ENCODE peak calls at places on chromosomes 7 and 10, in five cellular contexts. One of them, this sample, is unnamed.

GRCh38 chr7:376306-376969 is 86.5 kb downstream of the FOXL3 start:
- DNase-seq in activated CD8-positive, alpha-beta memory T cell treated with anti-CD3 and anti-CD28 coated beads, Interleukin-2, amount 50 U/mL, for 4 hours: peak
- DNase-seq in activated gamma-delta T cell treated with Interleukin-2 at 50 U/mL for 16 hours: no peak
- DNase-seq in ureter: no peak
- DNase-seq in NCI-H460: no peak
- DNase-seq in this sample: no peak

GRCh38 chr10:3438608-3439007 is 266.0 kb upstream of the PITRM1 start:
- DNase-seq in activated CD8-positive, alpha-beta memory T cell treated with anti-CD3 and anti-CD28 coated beads, Interleukin-2, amount 50 U/mL, for 4 hours: no peak
- DNase-seq in activated gamma-delta T cell treated with Interleukin-2 at 50 U/mL for 16 hours: no peak
- DNase-seq in ureter: no peak
- DNase-seq in NCI-H460: no peak
- DNase-seq in this sample: no peak

GRCh38 chr10:73094986-73095478 is 1.6 kb downstream of the P4HA1 start:
- DNase-seq in activated CD8-positive, alpha-beta memory T cell treated with anti-CD3 and anti-CD28 coated beads, Interleukin-2, amount 50 U/mL, for 4 hours: no peak
- DNase-seq in activated gamma-delta T cell treated with Interleukin-2 at 50 U/mL for 16 hours: no peak
- DNase-seq in ureter: no peak
- DNase-seq in NCI-H460: no peak
- DNase-seq in this sample: no peak

GRCh38 chr7:20442951-20443350 is 112.3 kb downstream of the ITGB8 start:
- DNase-seq in activated CD8-positive, alpha-beta memory T cell treated with anti-CD3 and anti-CD28 coated beads, Interleukin-2, amount 50 U/mL, for 4 hours: no peak
- DNase-seq in activated gamma-delta T cell treated with Interleukin-2 at 50 U/mL for 16 hours: no peak
- DNase-seq in ureter: peak
- DNase-seq in NCI-H460: no peak
- DNase-seq in this sample: no peak

GRCh38 chr7:41933427-41933826 is 230.5 kb upstream of the INHBA start:
- DNase-seq in activated CD8-positive, alpha-beta memory T cell treated with anti-CD3 and anti-CD28 coated beads, Interleukin-2, amount 50 U/mL, for 4 hours: no peak
- DNase-seq in activated gamma-delta T cell treated with Interleukin-2 at 50 U/mL for 16 hours: no peak
- DNase-seq in ureter: no peak
- DNase-seq in NCI-H460: no peak
- DNase-seq in this sample: no peak

GRCh38 chr10:124032982-124033886 is 60.2 kb downstream of the CHST15 start:
- DNase-seq in activated CD8-positive, alpha-beta memory T cell treated with anti-CD3 and anti-CD28 coated beads, Interleukin-2, amount 50 U/mL, for 4 hours: no peak
- DNase-seq in activated gamma-delta T cell treated with Interleukin-2 at 50 U/mL for 16 hours: no peak
- DNase-seq in ureter: no peak
- DNase-seq in NCI-H460: no peak
- DNase-seq in this sample: no peak

GRCh38 chr7:5429857-5430611 is 6.4 kb upstream of the TNRC18 start:
- DNase-seq in activated CD8-positive, alpha-beta memory T cell treated with anti-CD3 and anti-CD28 coated beads, Interleukin-2, amount 50 U/mL, for 4 hours: no peak
- DNase-seq in activated gamma-delta T cell treated with Interleukin-2 at 50 U/mL for 16 hours: no peak
- DNase-seq in ureter: peak
- DNase-seq in NCI-H460: no peak
- DNase-seq in this sample: no peak

GRCh38 chr10:43362191-43362839 is 9.1 kb upstream of the FXYD4 start:
- DNase-seq in activated CD8-positive, alpha-beta memory T cell treated with anti-CD3 and anti-CD28 coated beads, Interleukin-2, amount 50 U/mL, for 4 hours: peak
- DNase-seq in activated gamma-delta T cell treated with Interleukin-2 at 50 U/mL for 16 hours: peak
- DNase-seq in ureter: peak
- DNase-seq in NCI-H460: peak
- DNase-seq in this sample: no peak

GRCh38 chr10:130411496-130412070 is 275.4 kb downstream of the GLRX3 start:
- DNase-seq in activated CD8-positive, alpha-beta memory T cell treated with anti-CD3 and anti-CD28 coated beads, Interleukin-2, amount 50 U/mL, for 4 hours: no peak
- DNase-seq in activated gamma-delta T cell treated with Interleukin-2 at 50 U/mL for 16 hours: no peak
- DNase-seq in ureter: no peak
- DNase-seq in NCI-H460: no peak
- DNase-seq in this sample: peak

GRCh38 chr10:107409517-107409916 is 245.0 kb upstream of the SORCS1 start:
- DNase-seq in activated CD8-positive, alpha-beta memory T cell treated with anti-CD3 and anti-CD28 coated beads, Interleukin-2, amount 50 U/mL, for 4 hours: no peak
- DNase-seq in activated gamma-delta T cell treated with Interleukin-2 at 50 U/mL for 16 hours: no peak
- DNase-seq in ureter: no peak
- DNase-seq in NCI-H460: peak
- DNase-seq in this sample: peak